ENCODE peak calls at places on chromosomes 1 and 21, in eight cellular contexts. Y is IMR-90, H is OCI-LY7, C is fibroblast of lung, F is HCT116, R is GM12878, D is K562, U is GM23248. B is an unnamed sample. For H3K4me1 and H4K20me1, the result is how much of the 10 kb centered on the place peaks cover.

GRCh38 chr1:8598060-8598724 is 219.2 kb downstream of the RERE start:
- DNase-seq in C (peak), D (no peak), F (no peak), H (no peak), U (peak), Y (peak), R (no peak), B (no peak)

GRCh38 chr1:38418195-38419030 is 371.8 kb upstream of the POU3F1 start:
- DNase-seq in D (no peak), Y (no peak), C (no peak), F (no peak), H (no peak), R (no peak), U (no peak), B (no peak)

GRCh38 chr1:62901650-62902049 is 117.7 kb downstream of the ATG4C start:
- DNase-seq in F (no peak), C (no peak), H (no peak), Y (no peak), U (no peak), D (no peak), R (no peak), B (no peak)

GRCh38 chr1:33374336-33375105 is 53.6 kb upstream of the A3GALT2 start:
- DNase-seq in Y (peak), C (peak), H (no peak), R (no peak), F (no peak), D (peak), U (peak), B (no peak)

GRCh38 chr1:104182251-104182650 is 432.6 kb downstream of the AMY1C start:
- DNase-seq in C (no peak), H (no peak), F (no peak), R (no peak), D (no peak), Y (no peak), U (no peak), B (no peak)

GRCh38 chr1:94755675-94756074 is 64.5 kb upstream of the SLC44A3 start:
- DNase-seq in R (no peak), C (peak), F (no peak), D (no peak), H (peak), Y (peak), U (peak), B (no peak)

GRCh38 chr1:170530972-170531757 is 801 bp upstream of the GORAB start:
- DNase-seq in U (peak), Y (no peak), D (no peak), C (peak), R (no peak), H (no peak), F (no peak), B (no peak)

GRCh38 chr1:66626261-66626660 is 92.3 kb downstream of the SGIP1 start:
- DNase-seq in F (no peak), Y (no peak), H (no peak), U (no peak), C (no peak), R (no peak), D (no peak), B (no peak)

GRCh38 chr1:25586181-25586588 is 30.4 kb upstream of the MAN1C1 start:
- DNase-seq in R (no peak), F (no peak), Y (no peak), C (no peak), H (no peak), U (no peak), D (peak), B (no peak)

GRCh38 chr1:233109121-233109520 is 158.7 kb downstream of the NTPCR start:
- DNase-seq in C (no peak), F (no peak), R (no peak), D (no peak), Y (no peak), H (no peak), U (no peak), B (no peak)

GRCh38 chr1:219085082-219085481 is 88.6 kb upstream of the LYPLAL1 start:
- DNase-seq in Y (peak), H (no peak), C (peak), R (no peak), U (peak), F (no peak), D (no peak), B (no peak)

GRCh38 chr1:208309771-208310170 is 65.6 kb upstream of the PLXNA2 start:
- DNase-seq in R (no peak), C (no peak), H (no peak), Y (no peak), U (no peak), F (no peak), D (no peak), B (no peak)

GRCh38 chr1:100606438-100606837 is 68.5 kb downstream of the GPR88 start:
- DNase-seq in Y (peak), H (peak), F (peak), D (no peak), C (peak), U (peak), R (no peak), B (peak)

GRCh38 chr1:82455342-82455741 is 654.6 kb downstream of the ADGRL2 start:
- DNase-seq in C (no peak), Y (no peak), R (no peak), F (no peak), U (no peak), D (no peak), H (no peak), B (no peak)

GRCh38 chr1:242187171-242187570 is 188.3 kb upstream of the MAP1LC3C start:
- DNase-seq in D (no peak), F (no peak), Y (no peak), H (no peak), C (no peak), R (no peak), U (no peak), B (no peak)

GRCh38 chr1:67710417-67710816 is 25.4 kb downstream of the GADD45A start:
- DNase-seq in R (no peak), D (no peak), U (peak), H (no peak), Y (peak), F (no peak), C (peak), B (no peak)

GRCh38 chr1:1597275-1597930 is 2.5 kb downstream of the FNDC10 start:
- DNase-seq in H (peak), F (no peak), U (peak), C (no peak), R (no peak), Y (no peak), D (peak), B (no peak)

GRCh38 chr1:209884665-209885117 is 53.3 kb upstream of the SYT14 start:
- DNase-seq in D (peak), Y (peak), H (no peak), C (peak), F (peak), R (peak), U (peak), B (peak)

GRCh38 chr1:155080250-155081228 is 1.9 kb downstream of the EFNA3 start:
- DNase-seq in D (peak), U (peak), F (no peak), Y (no peak), C (no peak), R (no peak), H (peak), B (peak)

GRCh38 chr1:203556047-203556851 is 62.3 kb downstream of the OPTC start:
- DNase-seq in Y (peak), U (peak), R (no peak), H (no peak), D (no peak), C (peak), F (no peak), B (no peak)

GRCh38 chr1:36653850-36654249 is 171.1 kb upstream of the CSF3R start:
- DNase-seq in C (peak), F (no peak), H (no peak), R (no peak), Y (peak), D (no peak), U (peak), B (peak)

GRCh38 chr1:224493269-224493668 is 58.7 kb upstream of the WDR26 start:
- DNase-seq in C (no peak), F (no peak), H (no peak), R (no peak), U (no peak), Y (no peak), D (no peak), B (no peak)

GRCh38 chr1:1169429-1170214 is 4.1 kb upstream of the TTLL10 start:
- DNase-seq in Y (no peak), D (peak), U (no peak), C (no peak), H (no peak), F (no peak), R (no peak), B (no peak)

GRCh38 chr1:35707253-35708178 is 11.2 kb downstream of the C1orf216 start:
- DNase-seq in F (no peak), U (peak), D (peak), C (no peak), H (no peak), R (no peak), Y (no peak), B (peak)

GRCh38 chr1:171877711-171878110 is 36.4 kb downstream of the DNM3 start:
- DNase-seq in F (no peak), U (peak), Y (no peak), D (no peak), C (no peak), H (no peak), R (no peak), B (no peak)

GRCh38 chr1:36710008-36710407 is 227.3 kb upstream of the CSF3R start:
- DNase-seq in U (no peak), F (no peak), D (no peak), R (no peak), Y (no peak), H (no peak), C (no peak), B (no peak)

GRCh38 chr1:33429332-33429731 is 1.6 kb downstream of the PHC2 start:
- DNase-seq in F (no peak), R (no peak), U (no peak), Y (no peak), D (no peak), H (no peak), C (no peak), B (no peak)

GRCh38 chr1:230867903-230868735 is at the start of gene C1orf198:
- DNase-seq in C (peak), U (peak), Y (no peak), H (peak), D (peak), F (no peak), R (no peak), B (no peak)
- H3K4me1 ChIP-seq in C (under half), U (under half), Y (under half), H (under half), D (under half), F (under half), R (under half), B (under half)

DNA sequence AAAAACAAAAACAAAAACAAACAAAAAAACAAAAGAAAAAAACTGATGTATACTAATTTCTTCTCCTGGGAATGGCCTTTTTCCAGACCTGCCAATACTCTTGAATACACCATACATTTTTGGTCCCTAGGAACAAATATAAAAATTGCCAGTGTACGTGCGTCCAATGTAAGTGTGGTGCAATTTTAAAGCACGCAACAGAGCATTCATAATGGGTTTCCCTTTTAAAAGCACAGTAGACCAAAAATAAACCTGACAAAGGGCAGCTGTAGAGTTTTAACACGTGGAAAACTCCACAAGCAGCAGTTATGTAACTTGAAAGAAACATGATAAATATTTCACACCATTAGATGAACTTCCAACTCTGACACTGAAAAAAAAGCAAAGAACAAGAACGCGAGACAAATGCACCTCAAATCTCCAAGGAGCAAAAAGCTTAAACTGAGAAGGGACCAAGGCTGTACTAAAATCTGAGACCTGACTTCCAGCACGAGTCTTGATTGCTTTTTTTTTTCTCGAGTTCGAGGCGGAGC is 358 bp upstream of the JAM2 start:
- DNase-seq in U (peak), F (no peak), H (peak), C (peak), D (no peak), Y (peak), R (peak), B (no peak)
- H3K27ac ChIP-seq in U (no peak), F (no peak), H (no peak), C (no peak), D (no peak), Y (no peak), R (peak), B (no peak)

DNA sequence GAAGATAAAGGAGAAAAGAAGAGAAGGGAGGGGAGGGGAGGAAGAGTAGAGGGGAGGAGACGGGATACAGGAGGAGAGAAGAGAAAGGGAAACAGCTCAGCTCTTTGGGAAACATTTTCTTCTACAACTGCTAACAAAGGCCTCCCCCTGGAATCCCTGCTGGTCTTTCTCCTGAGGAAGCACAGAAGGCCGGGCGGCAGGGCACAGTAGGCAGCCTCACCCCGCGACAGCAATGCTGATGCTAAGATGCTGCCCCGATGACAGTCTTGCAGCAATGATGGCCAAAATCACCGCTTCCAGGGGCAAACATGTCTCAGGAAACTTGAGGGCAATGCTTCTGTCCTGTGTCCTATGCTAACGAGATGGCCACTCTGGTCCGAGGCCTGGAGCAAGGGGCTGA is 5.2 kb downstream of the KIAA2013 start:
- DNase-seq in R (no peak), D (no peak), U (no peak), H (no peak), C (no peak), Y (no peak), F (no peak), B (no peak)
- H4K20me1 ChIP-seq in R (under half), D (under half), U (under half), H (under half), C (under half), Y (half or more), F (under half), B (under half)

GRCh38 chr21:37419228-37419906 is 52.8 kb downstream of the DYRK1A start:
- DNase-seq in C (no peak), F (no peak), D (no peak), U (no peak), Y (no peak), R (no peak), H (no peak), B (no peak)

GRCh38 chr21:37424987-37425386 is 58.4 kb downstream of the DYRK1A start:
- DNase-seq in R (no peak), Y (no peak), H (no peak), C (no peak), U (no peak), D (no peak), F (no peak), B (no peak)

GRCh38 chr21:37421306-37421705 is 54.7 kb downstream of the DYRK1A start:
- DNase-seq in H (no peak), U (no peak), C (no peak), R (no peak), Y (no peak), D (no peak), F (no peak), B (no peak)

GRCh38 chr21:37423103-37423502 is 56.5 kb downstream of the DYRK1A start:
- DNase-seq in H (no peak), Y (no peak), D (no peak), F (no peak), C (no peak), U (no peak), R (no peak), B (no peak)

DNA sequence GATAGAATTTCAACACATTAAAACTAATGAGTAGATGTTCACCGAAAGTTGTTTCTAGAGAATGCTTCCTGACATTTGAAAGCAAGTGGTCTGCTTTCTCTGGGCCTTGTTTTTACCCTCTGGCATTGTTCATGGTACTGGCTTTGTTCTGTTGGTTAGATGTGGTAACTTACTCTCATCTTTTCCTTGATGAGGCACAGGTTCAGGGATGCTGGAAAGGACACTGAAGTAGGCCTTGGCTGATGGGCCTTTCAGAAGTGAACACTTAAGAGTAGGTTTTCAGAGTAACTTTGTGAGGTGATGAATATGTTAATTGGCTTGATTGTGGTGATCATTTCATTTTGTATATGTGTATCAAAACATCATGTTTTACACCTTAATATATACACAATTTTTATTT is 55.8 kb downstream of the DYRK1A start:
- DNase-seq in Y (no peak), F (no peak), U (no peak), H (no peak), C (no peak), R (no peak), D (no peak), B (no peak)
- H3K4me1 ChIP-seq in Y (under half), F (under half), U (under half), H (under half), C (under half), R (under half), D (under half), B (under half)

GRCh38 chr1:186474208-186474607 is 13.3 kb upstream of the PDC start:
- DNase-seq in H (no peak), C (peak), Y (peak), U (no peak), D (no peak), F (no peak), R (no peak), B (peak)

GRCh38 chr1:186476306-186477040 is 15.6 kb upstream of the PDC start:
- DNase-seq in C (peak), F (no peak), H (no peak), Y (peak), R (no peak), D (no peak), U (peak), B (no peak)

GRCh38 chr1:186473047-186473446 is 12.1 kb upstream of the PDC start:
- DNase-seq in H (peak), F (no peak), Y (no peak), U (no peak), D (no peak), C (no peak), R (no peak), B (no peak)
- H3K27ac ChIP-seq in H (no peak), F (no peak), Y (no peak), U (no peak), D (no peak), C (no peak), R (no peak), B (no peak)

DNA sequence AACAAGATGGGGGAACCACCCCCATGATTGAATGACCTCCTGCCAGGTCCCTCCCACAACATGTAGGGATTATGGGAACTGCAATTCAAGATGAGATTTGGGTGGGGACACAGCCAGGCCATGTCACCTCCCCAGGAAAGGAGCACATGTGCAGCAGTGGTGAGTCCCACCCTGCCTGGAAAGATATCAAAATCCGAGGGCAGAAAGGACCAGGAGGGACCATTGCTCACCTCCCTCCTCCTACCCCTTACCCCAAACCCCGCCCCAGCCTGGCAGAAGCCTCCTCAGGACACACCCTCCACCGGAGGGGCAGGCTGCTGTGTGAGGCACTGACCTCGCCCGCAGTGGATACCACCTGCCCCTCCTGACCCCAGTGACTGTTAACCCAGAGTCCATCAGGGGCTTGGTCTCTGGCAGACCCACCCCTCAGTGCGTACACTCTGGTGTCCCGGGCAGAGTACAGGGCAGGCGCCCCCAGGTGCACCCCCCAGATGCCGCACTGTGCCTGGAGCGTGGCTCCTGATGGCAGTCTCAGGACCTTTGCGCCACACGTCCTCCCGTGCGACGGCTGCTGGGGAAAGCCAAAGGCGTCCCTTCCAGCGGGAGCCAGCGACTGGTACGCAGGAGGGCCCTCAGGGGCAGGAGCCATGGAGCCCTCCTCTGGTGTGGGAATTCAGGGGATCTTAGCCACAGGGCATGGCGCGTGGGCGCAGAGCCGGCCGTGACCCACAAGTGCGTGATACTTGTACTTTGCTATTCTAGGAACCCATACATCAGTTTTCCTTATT is 20.9 kb downstream of the PDXK start:
- DNase-seq in F (no peak), U (no peak), R (no peak), C (no peak), H (no peak), D (no peak), Y (no peak), B (no peak)
- H4K20me1 ChIP-seq in F (under half), U (under half), R (under half), C (under half), H (under half), D (under half), Y (half or more), B (under half)

GRCh38 chr1:145957443-145958319 is at the start of gene LIX1L:
- DNase-seq in H (peak), C (peak), Y (peak), R (peak), F (peak), D (peak), U (peak), B (peak)
- H3K4me1 ChIP-seq in H (half or more), C (under half), Y (under half), R (under half), F (under half), D (under half), U (under half), B (under half)

DNA sequence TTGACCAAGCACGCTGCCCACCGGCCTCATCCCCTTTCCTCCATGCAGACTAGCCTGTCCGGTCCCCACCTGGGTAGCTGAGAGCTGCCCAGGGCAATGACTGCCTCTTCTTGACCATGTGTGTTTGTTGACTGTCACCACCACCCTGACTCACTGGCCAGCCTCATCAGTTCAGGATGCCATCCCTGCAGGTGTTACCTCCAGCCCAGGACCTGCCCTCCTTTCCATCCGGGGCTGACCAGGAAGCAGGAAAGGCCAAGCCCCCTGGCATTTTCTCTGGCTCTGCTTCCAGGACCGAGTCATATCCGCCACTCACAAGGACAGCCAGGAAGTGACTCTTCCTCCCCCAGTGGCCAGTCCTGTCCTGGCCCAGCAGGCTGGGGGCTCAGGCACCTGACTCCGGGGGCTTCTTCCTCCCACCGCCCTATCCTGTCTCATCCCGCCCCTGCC is 17.1 kb downstream of the EPHA2 start:
- DNase-seq in R (no peak), Y (peak), H (no peak), C (no peak), F (no peak), D (no peak), U (peak), B (peak)
- H3K27ac ChIP-seq in R (no peak), Y (peak), H (no peak), C (peak), F (peak), D (no peak), U (no peak), B (peak)

B was measured in PC-9.